ENCODE peak calls at places on chromosomes 13 and 19, in seven cellular contexts. Q, V, B, N, H, Y and D are unnamed samples.

GRCh38 chr19:6273701-6274601 is 5.8 kb downstream of the MLLT1 start:
- DNase-seq in Q (peak), V (peak), B (peak), N (peak), H (peak), Y (peak), D (peak)

GRCh38 chr19:44608391-44608821 is 5.0 kb upstream of the IGSF23 start:
- DNase-seq in Q (no peak), V (no peak), B (no peak), N (no peak), H (peak), Y (peak), D (peak)

GRCh38 chr13:59458908-59459579 is 704.7 kb downstream of the DIAPH3 start:
- DNase-seq in Q (no peak), V (no peak), B (peak), N (no peak), H (peak), Y (peak), D (peak)

GRCh38 chr13:30159446-30159839 is 147.9 kb downstream of the KATNAL1 start:
- DNase-seq in Q (no peak), V (no peak), B (no peak), N (no peak), H (peak), Y (peak), D (peak)

GRCh38 chr13:27403727-27404385 is 20.6 kb upstream of the GTF3A start:
- DNase-seq in Q (no peak), V (no peak), B (no peak), N (no peak), H (no peak), Y (no peak), D (no peak)

GRCh38 chr13:75774176-75774575 is 138.0 kb downstream of the LMO7 start:
- DNase-seq in Q (no peak), V (no peak), B (no peak), N (no peak), H (no peak), Y (no peak), D (no peak)

GRCh38 chr19:7544626-7545025 is 9.1 kb downstream of the PNPLA6 start:
- DNase-seq in Q (no peak), V (no peak), B (no peak), N (no peak), H (no peak), Y (no peak), D (no peak)

GRCh38 chr13:110853235-110853721 is 61.6 kb downstream of the ANKRD10 start:
- DNase-seq in Q (no peak), V (no peak), B (no peak), N (no peak), H (no peak), Y (peak), D (no peak)

GRCh38 chr13:61954092-61954491 is 538.4 kb upstream of the PCDH20 start:
- DNase-seq in Q (no peak), V (no peak), B (no peak), N (no peak), H (peak), Y (peak), D (peak)

GRCh38 chr13:108496364-108497215 is 132.8 kb upstream of the MYO16 start:
- DNase-seq in Q (no peak), V (no peak), B (no peak), N (no peak), H (peak), Y (peak), D (no peak)

GRCh38 chr13:95740921-95741320 is 64.0 kb downstream of the DNAJC3 start:
- DNase-seq in Q (no peak), V (no peak), B (no peak), N (no peak), H (no peak), Y (no peak), D (no peak)

GRCh38 chr19:41265376-41266153 is 1.4 kb downstream of the HNRNPUL1 start:
- DNase-seq in Q (no peak), V (no peak), B (no peak), N (no peak), H (peak), Y (peak), D (peak)

GRCh38 chr19:51242881-51243280 is 8.0 kb upstream of the SIGLECL1 start:
- DNase-seq in Q (no peak), V (no peak), B (no peak), N (no peak), H (no peak), Y (no peak), D (no peak)

GRCh38 chr19:2992958-2993357 is 15.6 kb downstream of the TLE6 start:
- DNase-seq in Q (no peak), V (no peak), B (no peak), N (no peak), H (no peak), Y (no peak), D (no peak)

GRCh38 chr19:35500611-35501010 is 10.3 kb upstream of the KRTDAP start:
- DNase-seq in Q (no peak), V (no peak), B (no peak), N (no peak), H (no peak), Y (no peak), D (no peak)

GRCh38 chr19:39032164-39032918 is at the start of gene FBXO27:
- DNase-seq in Q (peak), V (peak), B (peak), N (no peak), H (no peak), Y (peak), D (no peak)

GRCh38 chr19:14116918-14117578 is 514 bp downstream of the PRKACA start:
- DNase-seq in Q (no peak), V (peak), B (peak), N (no peak), H (no peak), Y (no peak), D (no peak)

GRCh38 chr19:16160943-16161560 is 12.3 kb downstream of the CIB3 start:
- DNase-seq in Q (no peak), V (no peak), B (no peak), N (no peak), H (peak), Y (peak), D (peak)

GRCh38 chr19:35911790-35912189 is 3.7 kb upstream of the TYROBP start:
- DNase-seq in Q (no peak), V (no peak), B (no peak), N (no peak), H (no peak), Y (no peak), D (peak)

GRCh38 chr19:19459707-19460251 is 54.3 kb downstream of the GATAD2A start:
- DNase-seq in Q (peak), V (peak), B (peak), N (no peak), H (peak), Y (peak), D (peak)

GRCh38 chr13:50033696-50034095 is 18.5 kb downstream of the KCNRG start:
- DNase-seq in Q (no peak), V (no peak), B (no peak), N (no peak), H (peak), Y (peak), D (no peak)

GRCh38 chr19:3979674-3980352 is 5.5 kb downstream of the EEF2 start:
- DNase-seq in Q (peak), V (no peak), B (peak), N (no peak), H (no peak), Y (peak), D (no peak)

GRCh38 chr13:37349916-37350315 is 244.5 kb upstream of the CSNK1A1L start:
- DNase-seq in Q (no peak), V (no peak), B (no peak), N (no peak), H (no peak), Y (peak), D (no peak)

GRCh38 chr13:86298741-86299140 is 499.5 kb upstream of the SLITRK6 start:
- DNase-seq in Q (no peak), V (no peak), B (no peak), N (no peak), H (no peak), Y (no peak), D (no peak)

GRCh38 chr13:50911051-50911690 is 1.6 kb downstream of the RNASEH2B start:
- DNase-seq in Q (no peak), V (no peak), B (no peak), N (no peak), H (no peak), Y (peak), D (peak)

GRCh38 chr13:74229242-74229641 is 95.0 kb upstream of the KLF12 start:
- DNase-seq in Q (no peak), V (no peak), B (no peak), N (no peak), H (no peak), Y (no peak), D (no peak)

GRCh38 chr13:64723735-64724134 is 2506.4 kb downstream of the PCDH9 start:
- DNase-seq in Q (no peak), V (no peak), B (no peak), N (no peak), H (peak), Y (peak), D (peak)

DNA sequence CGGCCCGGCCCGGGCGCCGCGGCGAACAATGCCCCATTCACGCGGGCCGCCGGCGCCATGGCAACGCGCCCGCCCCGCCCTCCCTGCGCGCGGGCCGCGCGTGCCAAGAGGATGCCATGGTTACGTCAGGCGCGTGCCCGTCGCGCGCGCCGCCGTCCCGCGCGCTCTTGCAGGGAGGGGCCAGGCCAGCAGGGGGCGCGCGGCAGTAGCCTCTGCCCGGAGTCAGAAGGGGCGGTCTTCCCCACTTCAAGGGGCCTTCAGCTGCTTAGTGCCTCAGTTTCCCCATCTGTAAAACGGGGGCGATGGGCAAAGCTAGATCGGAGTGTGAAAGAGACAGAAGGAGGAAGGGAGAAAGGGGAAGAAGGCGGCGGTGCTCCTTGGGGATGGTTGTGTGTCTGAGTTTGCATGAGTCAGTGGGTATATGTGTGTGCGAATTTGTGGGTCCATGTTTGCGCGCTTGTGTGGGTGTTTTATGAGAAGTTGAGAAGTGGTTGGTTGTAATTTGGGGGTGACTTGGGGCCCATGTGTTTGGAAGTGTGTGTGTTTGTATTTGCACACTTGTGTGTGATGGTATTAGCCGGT is 11.6 kb upstream of the NFIX start:
- DNase-seq in Q (peak), V (no peak), B (peak), N (no peak), H (peak), Y (peak), D (peak)
- TF ChIP-seq CTCF in Q (peak), V (no peak), B (peak), N (peak), H (peak), Y (peak), D (peak)

GRCh38 chr19:10432736-10433130 is 12.4 kb downstream of the PDE4A start:
- DNase-seq in Q (no peak), V (no peak), B (no peak), N (no peak), H (no peak), Y (no peak), D (no peak)

GRCh38 chr19:10431943-10432735 is 11.8 kb downstream of the PDE4A start:
- DNase-seq in Q (peak), V (peak), B (peak), N (no peak), H (no peak), Y (no peak), D (no peak)

GRCh38 chr19:10433131-10433536 is 12.8 kb downstream of the PDE4A start:
- DNase-seq in Q (no peak), V (no peak), B (no peak), N (no peak), H (no peak), Y (no peak), D (no peak)

GRCh38 chr19:10430505-10431253 is 10.3 kb downstream of the PDE4A start:
- DNase-seq in Q (peak), V (peak), B (peak), N (no peak), H (no peak), Y (peak), D (no peak)

DNA sequence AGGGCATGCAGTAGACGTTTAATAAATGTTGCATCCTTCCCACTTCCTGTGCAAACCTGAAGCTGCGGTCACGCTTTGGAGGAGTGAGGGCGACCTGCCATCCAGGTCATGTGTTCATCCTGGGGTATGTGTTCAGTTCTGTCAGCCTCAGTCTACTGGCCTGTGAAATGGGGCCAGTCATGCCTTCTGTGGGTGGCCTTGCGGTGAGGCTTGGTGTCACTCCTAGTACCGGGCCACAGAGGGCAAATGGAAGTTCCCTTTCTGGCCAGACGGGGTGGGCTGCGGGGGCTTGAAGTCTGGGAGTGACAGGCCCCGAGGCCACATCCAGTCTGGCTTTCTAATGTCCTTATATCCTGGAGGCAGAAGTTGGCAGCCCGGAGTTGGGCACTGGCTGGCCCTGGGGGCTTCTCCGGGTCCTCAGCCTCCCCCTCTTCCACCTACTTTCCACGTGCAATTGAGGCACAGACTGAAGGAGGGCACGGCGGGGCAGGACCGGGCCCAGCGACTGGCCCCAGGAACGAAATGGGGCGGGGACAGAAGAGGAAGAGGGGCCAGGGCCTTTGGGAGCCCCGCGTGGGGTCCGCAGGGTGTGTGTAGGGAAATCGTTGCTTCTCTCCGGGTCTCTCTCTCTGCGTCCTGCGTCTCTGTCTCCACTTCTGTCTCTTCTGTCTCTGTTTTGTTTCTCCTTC is 11.1 kb downstream of the PDE4A start:
- DNase-seq in Q (no peak), V (no peak), B (peak), N (no peak), H (no peak), Y (no peak), D (no peak)
- TF ChIP-seq CTCF in Q (no peak), V (no peak), B (no peak), N (no peak), H (no peak), Y (no peak), D (no peak)

GRCh38 chr13:71674776-71675352 is 192.1 kb downstream of the DACH1 start:
- DNase-seq in Q (no peak), V (no peak), B (no peak), N (no peak), H (no peak), Y (no peak), D (no peak)

GRCh38 chr13:71677114-71677513 is 189.9 kb downstream of the DACH1 start:
- DNase-seq in Q (no peak), V (no peak), B (no peak), N (no peak), H (no peak), Y (no peak), D (no peak)

DNA sequence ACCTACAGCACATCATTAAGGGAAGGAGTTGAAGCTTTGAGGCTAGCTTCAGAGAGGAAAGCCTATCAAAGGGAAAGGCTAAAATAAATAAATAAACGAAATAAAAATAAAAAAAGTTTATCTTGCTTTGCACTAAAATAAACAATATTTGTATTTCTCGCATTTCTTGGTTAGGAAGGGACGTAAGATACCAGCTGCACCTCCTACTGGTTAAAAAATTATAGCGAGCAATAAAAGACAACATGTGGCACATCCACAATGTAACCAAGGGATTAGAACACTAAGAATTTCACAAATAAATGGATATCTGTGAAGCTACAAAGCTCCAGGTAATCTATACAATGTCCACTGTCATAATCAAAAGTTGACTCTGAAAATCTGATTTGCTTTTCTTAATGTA is 194.5 kb downstream of the DACH1 start:
- DNase-seq in Q (no peak), V (no peak), B (no peak), N (no peak), H (no peak), Y (peak), D (no peak)
- TF ChIP-seq CTCF in Q (no peak), V (no peak), B (no peak), N (no peak), H (peak), Y (peak), D (no peak)

DNA sequence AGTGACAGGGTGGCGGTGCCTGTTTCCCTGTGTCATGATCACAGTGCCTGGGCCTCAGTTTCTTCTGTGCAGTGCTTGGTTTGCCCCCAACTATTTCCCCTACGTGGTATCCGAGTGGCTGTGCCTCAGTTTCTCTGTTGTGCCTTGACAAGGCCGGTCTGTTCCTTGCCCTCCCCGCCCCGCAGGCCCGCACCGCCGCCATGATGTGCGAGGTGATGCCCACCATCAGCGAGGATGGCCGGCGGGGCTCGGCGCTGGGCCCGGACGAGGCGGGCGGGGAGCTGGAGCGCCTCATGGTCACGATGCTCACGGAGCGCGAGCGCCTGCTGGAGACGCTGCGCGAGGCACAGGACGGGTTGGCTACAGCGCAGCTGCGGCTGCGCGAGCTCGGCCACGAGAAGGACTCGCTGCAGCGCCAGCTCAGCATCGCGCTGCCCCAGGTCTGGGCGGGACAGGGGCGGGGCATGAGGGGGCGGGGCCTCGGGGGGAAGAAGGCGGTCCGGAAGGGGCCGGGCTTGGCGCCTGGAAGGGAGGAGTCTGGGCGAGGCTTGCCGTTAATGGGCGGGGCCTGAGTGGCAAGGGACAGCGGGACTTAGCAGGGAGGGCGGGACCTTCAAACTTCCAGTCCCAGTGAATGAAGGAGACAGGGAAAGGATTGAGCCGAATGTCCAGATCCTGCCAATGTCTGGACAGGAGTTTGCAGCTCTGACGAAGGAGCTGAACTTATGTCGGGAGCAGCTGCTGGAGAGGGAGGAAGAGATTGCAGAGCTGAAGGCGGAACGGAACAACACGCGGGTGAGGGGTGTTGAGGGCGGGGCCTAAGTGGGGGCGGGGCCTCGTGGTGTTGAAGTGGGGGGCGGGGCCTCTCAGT is 8.6 kb downstream of the PPFIA3 start:
- DNase-seq in Q (peak), V (peak), B (peak), N (peak), H (peak), Y (peak), D (peak)
- TF ChIP-seq CTCF in Q (peak), V (no peak), B (peak), N (no peak), H (no peak), Y (no peak), D (no peak)

DNA sequence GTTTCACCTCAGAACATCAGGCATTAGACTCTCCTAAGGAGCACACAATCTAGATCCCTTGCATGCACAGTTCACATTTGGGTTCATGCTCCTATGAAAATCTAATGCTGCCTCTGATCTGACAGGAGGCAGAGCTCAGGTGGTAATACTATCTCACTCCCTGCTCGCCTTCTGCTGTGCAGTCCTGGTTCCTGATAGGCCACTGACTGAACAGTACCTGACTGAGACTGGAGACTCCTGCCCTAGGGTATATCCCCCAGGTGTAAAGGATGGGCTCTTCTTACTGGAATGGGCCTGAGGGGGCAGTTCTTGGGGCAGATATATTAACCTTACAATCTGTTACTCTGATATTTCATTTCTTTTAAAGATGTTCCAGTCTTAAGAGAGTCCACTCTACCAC is 6.3 kb downstream of the OBI1 start:
- DNase-seq in Q (no peak), V (no peak), B (no peak), N (no peak), H (no peak), Y (no peak), D (no peak)
- TF ChIP-seq CTCF in Q (no peak), V (no peak), B (no peak), N (no peak), H (no peak), Y (no peak), D (no peak)